ENCODE peak calls at places on chromosomes 2 and 18, in six cellular contexts. A is GM12865, D is endodermal cell, E is neural progenitor cell, B is NB4, O is thyroid gland. W is an unnamed sample.

GRCh38 chr2:226550801-226551200 is 248.8 kb downstream of the IRS1 start:
- DNase-seq in O (no peak), E (no peak), A (no peak), B (no peak), D (no peak), W (no peak)

GRCh38 chr18:63342206-63342605 is 22.6 kb upstream of the BCL2 start:
- DNase-seq in B (peak), D (peak), A (peak), E (peak), O (no peak), W (peak)

GRCh38 chr18:58590231-58590630 is 38.7 kb downstream of the ALPK2 start:
- DNase-seq in E (peak), A (no peak), O (peak), D (peak), B (no peak), W (no peak)

GRCh38 chr2:14423145-14423906 is 209.2 kb upstream of the LRATD1 start:
- DNase-seq in D (no peak), O (no peak), B (no peak), A (peak), E (no peak), W (no peak)

GRCh38 chr2:60553496-60553991 is at the start of gene BCL11A:
- DNase-seq in A (peak), B (peak), D (peak), E (peak), O (peak), W (peak)

GRCh38 chr2:174248187-174248997 is at the start of gene OLA1:
- DNase-seq in D (peak), A (peak), B (peak), O (peak), E (peak), W (peak)

GRCh38 chr2:150644298-150645067 is 157.0 kb upstream of the RND3 start:
- DNase-seq in B (no peak), O (no peak), A (no peak), E (no peak), D (no peak), W (no peak)

GRCh38 chr2:222290691-222291484 is 7.9 kb downstream of the PAX3 start:
- DNase-seq in D (peak), E (peak), O (no peak), B (no peak), A (no peak), W (no peak)

GRCh38 chr18:11689031-11689971 is at the start of gene GNAL:
- DNase-seq in O (peak), A (peak), E (peak), D (peak), B (peak), W (peak)

GRCh38 chr2:1556776-1557466 is 143.7 kb downstream of the TPO start:
- DNase-seq in B (no peak), O (peak), E (no peak), D (no peak), A (no peak), W (no peak)

GRCh38 chr2:31429759-31430438 is 15.4 kb upstream of the XDH start:
- DNase-seq in B (no peak), A (peak), O (no peak), E (no peak), D (no peak), W (peak)

GRCh38 chr2:234451852-234452625 is 44.8 kb downstream of the ARL4C start:
- DNase-seq in A (no peak), B (no peak), O (no peak), D (no peak), E (no peak), W (no peak)

GRCh38 chr2:71358931-71359671 is 27.5 kb downstream of the ZNF638 start:
- DNase-seq in E (no peak), D (no peak), A (no peak), B (no peak), O (no peak), W (peak)

GRCh38 chr2:239184179-239184578 is 216.6 kb downstream of the HDAC4 start:
- DNase-seq in A (no peak), B (no peak), O (no peak), E (no peak), D (peak), W (no peak)

GRCh38 chr2:30611572-30611971 is 164.5 kb downstream of the LCLAT1 start:
- DNase-seq in B (peak), O (peak), D (no peak), A (no peak), E (no peak), W (no peak)

GRCh38 chr2:73267008-73267407 is 17.3 kb downstream of the FBXO41 start:
- DNase-seq in B (no peak), O (no peak), A (no peak), E (no peak), D (no peak), W (no peak)

GRCh38 chr2:73266061-73266891 is 18.0 kb downstream of the FBXO41 start:
- DNase-seq in A (no peak), B (no peak), D (no peak), E (no peak), O (no peak), W (no peak)

GRCh38 chr2:73269686-73270465 is 14.4 kb downstream of the FBXO41 start:
- DNase-seq in E (no peak), A (no peak), B (no peak), O (no peak), D (peak), W (no peak)

GRCh38 chr2:73268368-73268830 is 15.9 kb downstream of the FBXO41 start:
- DNase-seq in E (no peak), A (no peak), O (no peak), B (no peak), D (no peak), W (no peak)

DNA sequence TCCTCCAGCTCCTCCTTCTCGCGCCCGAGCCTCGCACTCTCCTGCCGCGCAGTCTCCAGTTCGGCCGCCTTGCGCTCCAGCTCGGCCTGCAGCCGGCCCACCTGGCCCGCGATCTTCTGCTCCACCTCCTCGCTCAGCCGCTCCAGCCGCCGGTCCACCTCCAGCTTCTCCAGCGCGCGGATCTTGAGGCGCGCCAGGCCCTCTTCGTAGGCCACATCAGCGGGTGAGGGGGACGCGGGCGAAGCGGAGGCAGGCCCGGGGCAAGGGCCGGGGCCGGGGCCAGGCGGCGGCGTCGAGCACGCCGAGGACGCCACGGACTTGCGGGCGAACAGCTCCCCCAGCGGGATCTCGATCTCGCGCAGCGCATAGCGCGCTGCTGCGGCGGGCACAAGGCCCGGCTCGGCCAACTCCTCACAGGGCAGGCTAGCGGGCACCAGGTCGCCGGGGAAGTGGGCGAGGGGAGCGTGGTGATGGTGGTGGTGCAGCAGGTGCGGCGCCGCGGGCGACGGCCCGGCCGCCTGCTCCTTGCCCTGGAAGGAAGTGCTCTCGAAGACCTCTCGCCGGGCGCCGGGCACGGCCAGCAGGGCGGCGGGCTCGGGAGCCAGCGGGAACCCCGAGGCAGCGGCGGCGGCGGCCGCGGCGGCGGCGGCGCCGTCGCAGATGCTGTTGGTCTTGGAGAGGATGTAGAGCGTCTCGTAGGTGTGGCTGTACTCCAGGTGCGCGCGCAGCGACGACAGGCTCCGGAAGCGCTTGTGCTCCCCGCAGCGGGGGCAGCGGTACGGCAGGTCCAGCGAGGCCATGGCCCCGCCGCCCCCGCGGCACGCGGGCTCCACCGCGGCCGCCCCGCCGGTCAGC is 15.2 kb downstream of the FBXO41 start:
- DNase-seq in A (peak), D (peak), B (no peak), E (peak), O (peak), W (peak)
- TF ChIP-seq CTCF in A (no peak), D (peak), B (no peak), E (peak), O (no peak), W (no peak)

GRCh38 chr2:38648107-38648761 is 17.7 kb upstream of the GALM start:
- DNase-seq in O (no peak), B (peak), D (no peak), E (no peak), A (no peak), W (no peak)
- TF ChIP-seq CTCF in O (no peak), B (no peak), D (no peak), E (no peak), A (no peak), W (no peak)

DNA sequence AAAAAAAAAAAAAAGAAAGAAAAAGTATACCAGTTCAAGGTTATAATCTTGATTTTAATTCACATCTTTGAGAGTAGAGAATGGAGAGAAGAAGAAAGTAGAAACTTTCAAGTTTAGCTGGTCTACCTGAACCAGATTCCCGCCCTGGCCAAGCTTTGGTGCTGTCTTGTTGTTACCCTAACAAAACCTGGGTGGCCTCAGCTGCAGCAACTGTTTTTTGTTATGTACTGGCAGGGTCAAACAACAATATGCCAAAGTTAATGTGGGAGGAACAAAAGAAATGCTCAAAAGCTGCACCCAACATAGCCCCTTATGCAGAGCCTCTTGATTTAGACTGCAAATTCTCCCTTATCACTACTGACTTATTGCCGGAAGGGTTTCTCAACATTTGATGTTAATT is 165.3 kb upstream of the TFPI start:
- DNase-seq in D (no peak), B (no peak), E (no peak), O (no peak), A (no peak), W (no peak)
- TF ChIP-seq CTCF in D (no peak), B (no peak), E (no peak), O (no peak), A (no peak), W (no peak)

DNA sequence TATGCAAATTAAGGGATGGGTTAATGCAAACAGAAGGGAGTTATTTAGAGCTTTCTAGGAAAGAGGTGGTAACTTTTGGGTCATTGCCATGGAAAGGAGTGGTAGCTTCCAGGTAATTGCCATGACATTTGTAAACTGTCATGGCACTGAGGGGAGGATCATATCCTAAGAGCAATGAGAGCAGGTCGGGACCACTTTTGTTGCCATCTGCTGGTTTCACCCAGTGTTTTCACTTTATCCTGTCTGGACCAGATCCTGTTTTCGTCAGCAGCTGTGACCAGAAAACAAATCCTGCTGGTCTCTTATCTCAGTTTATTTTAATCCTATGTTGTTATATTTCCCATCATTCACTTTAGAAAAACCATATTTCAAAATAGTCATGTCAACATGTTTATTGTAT is 874 bp downstream of the C2orf66 start:
- DNase-seq in D (peak), A (peak), B (peak), E (no peak), O (no peak), W (no peak)
- TF ChIP-seq CTCF in D (peak), A (no peak), B (no peak), E (peak), O (no peak), W (no peak)

DNA sequence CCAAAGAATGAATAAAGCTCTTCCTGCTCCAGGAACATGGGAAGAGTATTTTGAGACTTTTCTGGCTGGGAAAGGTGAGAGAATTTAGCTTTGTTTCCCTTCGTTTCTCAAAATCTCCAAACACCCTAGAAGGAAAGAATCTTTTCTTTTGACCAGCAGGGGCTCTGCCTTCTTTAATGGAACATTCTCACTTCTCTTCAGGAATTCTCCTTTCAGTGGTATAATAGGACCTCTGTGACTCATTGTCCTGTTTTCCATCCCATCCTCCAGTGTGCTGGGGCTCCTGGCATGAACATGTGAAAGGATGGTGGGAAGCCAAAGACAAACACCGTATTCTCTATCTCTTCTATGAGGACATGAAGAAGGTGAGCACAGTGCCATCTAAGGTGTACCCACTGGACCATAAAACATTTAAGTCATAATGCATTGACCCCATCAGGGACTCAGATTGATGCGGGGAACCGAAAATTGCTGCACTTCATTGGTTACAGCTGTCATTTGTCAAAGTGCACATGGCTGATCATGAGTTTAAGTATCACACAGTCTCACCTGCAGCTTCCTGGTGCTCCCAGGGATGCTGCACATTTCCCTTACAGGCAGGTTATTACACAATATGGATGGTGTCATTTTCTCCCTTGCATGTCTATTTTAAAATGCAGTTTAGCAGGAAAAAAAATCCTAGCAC is 5.5 kb downstream of the SULT1C4 start:
- DNase-seq in O (no peak), B (no peak), E (peak), D (peak), A (no peak), W (no peak)
- TF ChIP-seq CTCF in O (no peak), B (no peak), E (no peak), D (peak), A (no peak), W (no peak)

GRCh38 chr2:219739866-219740440 is 112.5 kb downstream of the SLC4A3 start:
- DNase-seq in D (no peak), A (no peak), B (no peak), E (no peak), O (no peak), W (no peak)

GRCh38 chr2:219733746-219734145 is 106.3 kb downstream of the SLC4A3 start:
- DNase-seq in D (peak), B (no peak), E (no peak), O (no peak), A (no peak), W (no peak)

GRCh38 chr2:219736196-219736595 is 108.8 kb downstream of the SLC4A3 start:
- DNase-seq in B (peak), O (no peak), A (peak), E (peak), D (peak), W (no peak)

GRCh38 chr2:219739061-219739460 is 111.6 kb downstream of the SLC4A3 start:
- DNase-seq in O (no peak), E (no peak), B (no peak), D (no peak), A (no peak), W (no peak)

GRCh38 chr2:219737270-219737691 is 109.9 kb downstream of the SLC4A3 start:
- DNase-seq in D (peak), A (no peak), O (no peak), B (peak), E (peak), W (no peak)
- TF ChIP-seq CTCF in D (peak), A (no peak), O (peak), B (no peak), E (peak), W (no peak)

W was measured in activated CD8-positive, alpha-beta T cell treated with anti-CD3 and anti-CD28 coated beads for 36 hours.